ENCODE peak calls at places on chromosomes 2 and 18, in four cellular contexts. One of them, this sample, is unnamed.
A peak's percentile ranks its signal among the peaks of the same experiment; 100 is the strongest.

GRCh38 chr2:47601518-47602015 is 181.4 kb upstream of the MSH6 start:
- DNase-seq in IMR-90: no peak
- DNase-seq in AG09309: no peak
- DNase-seq in nephron progenitor cell: no peak
- DNase-seq in this sample: peak; percentile 51

GRCh38 chr18:75827781-75828274 is 400.3 kb upstream of the SMIM21 start:
- DNase-seq in IMR-90: no peak
- DNase-seq in nephron progenitor cell: no peak
- DNase-seq in AG09309: no peak
- DNase-seq in this sample: no peak

GRCh38 chr2:113157108-113157896 is 16.5 kb upstream of the PSD4 start:
- DNase-seq in nephron progenitor cell: peak; percentile 77
- DNase-seq in AG09309: no peak
- DNase-seq in IMR-90: no peak
- DNase-seq in this sample: peak; percentile 67

GRCh38 chr2:128178650-128179460 is 87.9 kb downstream of the UGGT1 start:
- DNase-seq in IMR-90: peak; percentile 89
- DNase-seq in nephron progenitor cell: peak; percentile 54
- DNase-seq in AG09309: peak; percentile 20
- DNase-seq in this sample: peak; percentile 68

GRCh38 chr2:127674241-127675209 is 805 bp downstream of the LIMS2 start:
- DNase-seq in IMR-90: no peak
- DNase-seq in nephron progenitor cell: peak; percentile 62
- DNase-seq in AG09309: no peak
- DNase-seq in this sample: peak; percentile 55

GRCh38 chr2:168757223-168757622 is 45.2 kb upstream of the NOSTRIN start:
- DNase-seq in IMR-90: no peak
- DNase-seq in nephron progenitor cell: no peak
- DNase-seq in AG09309: no peak
- DNase-seq in this sample: no peak

GRCh38 chr2:182456784-182457183 is 29.9 kb upstream of the PDE1A start:
- DNase-seq in AG09309: peak; percentile 40
- DNase-seq in IMR-90: peak; percentile 57
- DNase-seq in nephron progenitor cell: no peak
- DNase-seq in this sample: no peak

GRCh38 chr2:42239289-42239661 is 70.1 kb downstream of the EML4 start:
- DNase-seq in AG09309: no peak
- DNase-seq in nephron progenitor cell: no peak
- DNase-seq in IMR-90: no peak
- DNase-seq in this sample: no peak

GRCh38 chr18:79902075-79902474 is 49.4 kb downstream of the SLC66A2 start:
- DNase-seq in AG09309: no peak
- DNase-seq in IMR-90: no peak
- DNase-seq in nephron progenitor cell: no peak
- DNase-seq in this sample: no peak

GRCh38 chr2:42089340-42089925 is 41.6 kb downstream of the PKDCC start:
- DNase-seq in IMR-90: peak; percentile 67
- DNase-seq in nephron progenitor cell: peak; percentile 76
- DNase-seq in AG09309: no peak
- DNase-seq in this sample: peak; percentile 79

GRCh38 chr18:79596451-79597175 is 83.0 kb upstream of the CTDP1 start:
- DNase-seq in AG09309: no peak
- DNase-seq in IMR-90: no peak
- DNase-seq in nephron progenitor cell: peak; percentile 0
- DNase-seq in this sample: no peak

GRCh38 chr2:120886967-120887672 is 151.5 kb downstream of the GLI2 start:
- DNase-seq in AG09309: no peak
- DNase-seq in IMR-90: no peak
- DNase-seq in nephron progenitor cell: no peak
- DNase-seq in this sample: no peak

GRCh38 chr2:224260605-224261004 is 141.3 kb downstream of the FAM124B start:
- DNase-seq in AG09309: no peak
- DNase-seq in nephron progenitor cell: peak; percentile 41
- DNase-seq in IMR-90: no peak
- DNase-seq in this sample: no peak

GRCh38 chr2:175363719-175364118 is 182.2 kb upstream of the ATP5MC3 start:
- DNase-seq in nephron progenitor cell: no peak
- DNase-seq in IMR-90: no peak
- DNase-seq in AG09309: no peak
- DNase-seq in this sample: no peak

GRCh38 chr2:65367517-65367916 is 64.9 kb downstream of the SPRED2 start:
- DNase-seq in nephron progenitor cell: no peak
- DNase-seq in IMR-90: peak; percentile 98
- DNase-seq in AG09309: peak; percentile 99
- DNase-seq in this sample: no peak

GRCh38 chr2:30402441-30403182 is 44.4 kb upstream of the LCLAT1 start:
- DNase-seq in nephron progenitor cell: no peak
- DNase-seq in IMR-90: no peak
- DNase-seq in AG09309: no peak
- DNase-seq in this sample: no peak

GRCh38 chr18:77984178-77984577 is 734.5 kb downstream of the GALR1 start:
- DNase-seq in nephron progenitor cell: no peak
- DNase-seq in AG09309: no peak
- DNase-seq in IMR-90: no peak
- DNase-seq in this sample: no peak

GRCh38 chr2:21165350-21165749 is 41.6 kb downstream of the TDRD15 start:
- DNase-seq in AG09309: no peak
- DNase-seq in IMR-90: peak; percentile 1
- DNase-seq in nephron progenitor cell: no peak
- DNase-seq in this sample: no peak

GRCh38 chr2:129233751-129234406 is 745.6 kb upstream of the RAB6C start:
- DNase-seq in nephron progenitor cell: peak; percentile 10
- DNase-seq in AG09309: no peak
- DNase-seq in IMR-90: no peak
- DNase-seq in this sample: no peak

GRCh38 chr18:39318008-39318407 is 1752.4 kb upstream of the CELF4 start:
- DNase-seq in nephron progenitor cell: no peak
- DNase-seq in AG09309: no peak
- DNase-seq in IMR-90: no peak
- DNase-seq in this sample: no peak

GRCh38 chr2:36487947-36488346 is 110.0 kb downstream of the FEZ2 start:
- DNase-seq in AG09309: no peak
- DNase-seq in nephron progenitor cell: no peak
- DNase-seq in IMR-90: no peak
- DNase-seq in this sample: no peak

GRCh38 chr2:8334866-8335325 is 347.0 kb upstream of the ID2 start:
- DNase-seq in IMR-90: no peak
- DNase-seq in AG09309: no peak
- DNase-seq in nephron progenitor cell: no peak
- DNase-seq in this sample: no peak

GRCh38 chr2:132598536-132598935 is 71.5 kb downstream of the LYPD1 start:
- DNase-seq in AG09309: no peak
- DNase-seq in nephron progenitor cell: no peak
- DNase-seq in IMR-90: no peak
- DNase-seq in this sample: no peak

GRCh38 chr2:239151201-239152131 is 249.4 kb downstream of the HDAC4 start:
- DNase-seq in nephron progenitor cell: peak; percentile 1
- DNase-seq in IMR-90: no peak
- DNase-seq in AG09309: no peak
- DNase-seq in this sample: peak; percentile 7

GRCh38 chr2:42957109-42958035 is 165.0 kb upstream of the HAAO start:
- DNase-seq in AG09309: no peak
- DNase-seq in nephron progenitor cell: no peak
- DNase-seq in IMR-90: peak; percentile 55
- DNase-seq in this sample: no peak

GRCh38 chr2:28870146-28870891 is at the start of gene TRMT61B:
- DNase-seq in AG09309: peak; percentile 71
- DNase-seq in nephron progenitor cell: peak; percentile 99
- DNase-seq in IMR-90: peak; percentile 93
- DNase-seq in this sample: peak; percentile 99
- TF ChIP-seq CTCF in AG09309: no peak
- TF ChIP-seq CTCF in nephron progenitor cell: no peak
- TF ChIP-seq CTCF in IMR-90: no peak
- TF ChIP-seq CTCF in this sample: no peak

DNA sequence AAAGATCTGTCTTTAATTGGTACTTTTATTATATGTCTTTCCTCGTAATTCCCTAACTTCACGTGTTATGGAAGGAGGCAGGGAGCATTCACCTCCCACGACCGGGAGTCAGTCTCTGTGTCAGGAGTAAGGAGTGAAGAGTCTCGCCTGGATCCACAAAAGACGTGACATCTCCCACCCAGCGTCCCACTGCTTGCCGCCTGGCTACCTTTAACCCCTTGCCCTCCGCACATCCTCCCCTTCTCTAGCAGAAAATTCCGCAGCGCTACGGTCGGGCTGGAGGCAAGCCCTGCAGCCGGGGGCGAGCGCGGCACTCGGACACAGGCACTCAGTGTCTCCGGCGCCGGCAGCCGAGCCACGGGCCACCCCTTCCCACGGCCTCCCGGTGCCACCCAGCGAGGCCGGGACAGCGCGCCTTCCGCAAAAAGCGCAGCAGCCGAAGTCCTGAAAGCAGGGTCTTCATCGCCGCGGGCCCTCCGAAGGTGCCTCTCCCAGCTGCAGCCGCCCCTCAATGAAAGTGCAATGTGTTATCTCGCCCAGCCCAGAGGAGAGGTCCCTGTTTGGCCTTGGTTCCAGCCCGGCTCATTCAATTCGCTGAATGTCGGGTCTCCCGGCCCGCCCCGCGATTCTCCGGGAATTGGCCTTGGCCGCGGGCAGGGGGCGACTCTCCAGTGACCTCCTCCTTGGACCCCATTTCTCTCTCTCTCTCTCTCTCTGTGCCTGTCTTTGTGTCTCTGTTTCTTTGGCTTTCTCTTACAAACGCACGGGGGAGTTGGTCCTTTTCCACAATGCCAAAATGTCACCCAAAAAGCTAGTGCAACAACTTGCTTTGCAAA is 1.2 kb downstream of the DLGAP1 start:
- DNase-seq in AG09309: no peak
- DNase-seq in nephron progenitor cell: peak; percentile 73
- DNase-seq in IMR-90: no peak
- DNase-seq in this sample: peak; percentile 71
- TF ChIP-seq CTCF in AG09309: no peak
- TF ChIP-seq CTCF in nephron progenitor cell: no peak
- TF ChIP-seq CTCF in IMR-90: no peak
- TF ChIP-seq CTCF in this sample: no peak

GRCh38 chr2:53422979-53423378 is 344.6 kb upstream of the CHAC2 start:
- DNase-seq in AG09309: peak; percentile 31
- DNase-seq in IMR-90: peak; percentile 59
- DNase-seq in nephron progenitor cell: peak; percentile 11
- DNase-seq in this sample: peak; percentile 36
- TF ChIP-seq CTCF in AG09309: peak; percentile 71
- TF ChIP-seq CTCF in IMR-90: peak; percentile 64
- TF ChIP-seq CTCF in nephron progenitor cell: peak; percentile 27
- TF ChIP-seq CTCF in this sample: peak; percentile 5

DNA sequence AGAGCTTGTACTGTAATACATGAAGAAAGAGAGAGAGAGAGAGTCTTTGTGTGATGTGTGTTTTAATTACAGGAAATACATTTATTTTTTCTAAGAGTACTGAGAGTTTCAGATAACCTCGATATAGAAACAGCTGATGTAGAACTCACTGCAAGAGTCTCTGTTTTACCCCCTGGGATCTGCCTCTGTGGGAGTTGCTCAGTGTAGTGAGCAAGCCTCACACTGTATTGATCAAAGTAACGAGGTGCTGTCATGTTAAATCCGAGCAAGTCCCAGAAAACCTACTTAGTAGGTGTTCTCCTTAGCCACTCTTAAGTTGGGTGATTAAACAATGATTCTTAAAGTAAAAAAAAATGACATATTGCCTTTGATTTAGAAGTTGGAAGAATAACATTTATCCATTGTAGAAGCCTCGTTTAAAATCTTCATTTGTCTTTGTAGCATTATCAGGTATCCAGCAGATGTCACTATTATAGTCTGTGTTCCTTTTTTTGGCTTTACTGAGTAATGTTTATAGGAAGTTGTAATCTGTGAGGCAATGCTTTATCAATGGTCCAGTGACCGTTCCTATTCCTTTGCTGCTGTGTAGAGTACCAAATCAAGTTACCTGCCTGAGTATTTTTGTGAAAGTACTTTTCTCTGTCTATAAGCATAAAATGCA is 219.0 kb downstream of the MYO3B start:
- DNase-seq in nephron progenitor cell: no peak
- DNase-seq in AG09309: no peak
- DNase-seq in IMR-90: peak; percentile 4
- DNase-seq in this sample: no peak
- TF ChIP-seq CTCF in nephron progenitor cell: peak; percentile 23
- TF ChIP-seq CTCF in AG09309: no peak
- TF ChIP-seq CTCF in IMR-90: peak; percentile 34
- TF ChIP-seq CTCF in this sample: no peak

DNA sequence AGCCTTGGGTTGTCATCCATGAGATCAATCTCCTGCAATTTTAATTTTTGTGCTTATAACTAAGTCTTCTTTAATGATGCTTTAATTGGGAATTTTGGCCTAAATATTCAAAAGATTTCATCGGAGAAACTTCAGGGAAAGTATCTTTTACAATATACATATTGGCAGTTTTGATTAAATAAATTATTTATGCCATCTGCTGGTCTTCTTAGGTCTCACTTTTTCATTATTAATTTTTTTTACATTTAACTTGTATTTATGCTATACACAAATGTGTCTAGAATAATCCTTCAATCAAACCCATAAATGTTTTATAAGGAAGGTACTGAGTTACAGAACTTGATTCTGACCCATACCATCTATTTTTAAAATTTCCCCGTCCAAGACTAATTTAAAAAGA is 95.1 kb upstream of the XPO1 start:
- DNase-seq in nephron progenitor cell: no peak
- DNase-seq in IMR-90: no peak
- DNase-seq in AG09309: no peak
- DNase-seq in this sample: no peak
- TF ChIP-seq CTCF in nephron progenitor cell: no peak
- TF ChIP-seq CTCF in IMR-90: peak; percentile 8
- TF ChIP-seq CTCF in AG09309: no peak
- TF ChIP-seq CTCF in this sample: no peak

GRCh38 chr2:235936493-235936892 is 231.7 kb downstream of the GBX2 start:
- DNase-seq in IMR-90: no peak
- DNase-seq in AG09309: no peak
- DNase-seq in nephron progenitor cell: peak; percentile 41
- DNase-seq in this sample: no peak
- TF ChIP-seq CTCF in IMR-90: peak; percentile 19
- TF ChIP-seq CTCF in AG09309: peak; percentile 16
- TF ChIP-seq CTCF in nephron progenitor cell: peak; percentile 47
- TF ChIP-seq CTCF in this sample: peak; percentile 88